ENCODE peak calls at places on chromosomes 2 and 18, in seven cellular contexts. One of them, this sample, is unnamed.

GRCh38 chr2:12424820-12425219 is 291.9 kb upstream of the TRIB2 start:
- ATAC-seq in GM12878: no peak
- ATAC-seq in foreskin keratinocyte: no peak
- ATAC-seq in upper lobe of right lung: no peak
- ATAC-seq in T-helper 17 cell: no peak
- ATAC-seq in central memory CD8-positive, alpha-beta T cell: no peak
- ATAC-seq in activated CD8-positive, alpha-beta T cell treated with anti-CD3 and anti-CD28 coated beads, Interleukin-2, amount 10 ng/mL, durations not matched to agents 7 days and 5 days: no peak
- ATAC-seq in this sample: no peak

GRCh38 chr2:203685081-203685621 is 21.3 kb upstream of the CD28 start:
- ATAC-seq in upper lobe of right lung: peak; percentile 8
- ATAC-seq in activated CD8-positive, alpha-beta T cell treated with anti-CD3 and anti-CD28 coated beads, Interleukin-2, amount 10 ng/mL, durations not matched to agents 7 days and 5 days: no peak
- ATAC-seq in T-helper 17 cell: no peak
- ATAC-seq in central memory CD8-positive, alpha-beta T cell: no peak
- ATAC-seq in GM12878: no peak
- ATAC-seq in foreskin keratinocyte: no peak
- ATAC-seq in this sample: no peak

GRCh38 chr18:70132999-70133398 is 72.5 kb downstream of the RTTN start:
- ATAC-seq in GM12878: no peak
- ATAC-seq in activated CD8-positive, alpha-beta T cell treated with anti-CD3 and anti-CD28 coated beads, Interleukin-2, amount 10 ng/mL, durations not matched to agents 7 days and 5 days: no peak
- ATAC-seq in T-helper 17 cell: no peak
- ATAC-seq in central memory CD8-positive, alpha-beta T cell: no peak
- ATAC-seq in foreskin keratinocyte: no peak
- ATAC-seq in upper lobe of right lung: peak; percentile 87
- ATAC-seq in this sample: no peak

GRCh38 chr18:26574958-26575864 is 26.9 kb upstream of the KCTD1 start:
- ATAC-seq in activated CD8-positive, alpha-beta T cell treated with anti-CD3 and anti-CD28 coated beads, Interleukin-2, amount 10 ng/mL, durations not matched to agents 7 days and 5 days: peak; percentile 27
- ATAC-seq in T-helper 17 cell: no peak
- ATAC-seq in central memory CD8-positive, alpha-beta T cell: no peak
- ATAC-seq in upper lobe of right lung: peak; percentile 55
- ATAC-seq in foreskin keratinocyte: peak; percentile 58
- ATAC-seq in GM12878: peak; percentile 48
- ATAC-seq in this sample: no peak

GRCh38 chr2:85997016-85997970 is 108.4 kb downstream of the POLR1A start:
- ATAC-seq in upper lobe of right lung: peak; percentile 3
- ATAC-seq in foreskin keratinocyte: no peak
- ATAC-seq in activated CD8-positive, alpha-beta T cell treated with anti-CD3 and anti-CD28 coated beads, Interleukin-2, amount 10 ng/mL, durations not matched to agents 7 days and 5 days: no peak
- ATAC-seq in central memory CD8-positive, alpha-beta T cell: no peak
- ATAC-seq in GM12878: peak; percentile 4
- ATAC-seq in T-helper 17 cell: no peak
- ATAC-seq in this sample: no peak

GRCh38 chr18:50748243-50749229 is 71.3 kb downstream of the MRO start:
- ATAC-seq in T-helper 17 cell: no peak
- ATAC-seq in central memory CD8-positive, alpha-beta T cell: no peak
- ATAC-seq in GM12878: no peak
- ATAC-seq in foreskin keratinocyte: no peak
- ATAC-seq in upper lobe of right lung: no peak
- ATAC-seq in activated CD8-positive, alpha-beta T cell treated with anti-CD3 and anti-CD28 coated beads, Interleukin-2, amount 10 ng/mL, durations not matched to agents 7 days and 5 days: no peak
- ATAC-seq in this sample: no peak

GRCh38 chr2:231781798-231782726 is 980 bp upstream of the PDE6D start:
- ATAC-seq in activated CD8-positive, alpha-beta T cell treated with anti-CD3 and anti-CD28 coated beads, Interleukin-2, amount 10 ng/mL, durations not matched to agents 7 days and 5 days: peak; percentile 10
- ATAC-seq in upper lobe of right lung: no peak
- ATAC-seq in GM12878: no peak
- ATAC-seq in T-helper 17 cell: peak; percentile 9
- ATAC-seq in central memory CD8-positive, alpha-beta T cell: no peak
- ATAC-seq in foreskin keratinocyte: peak; percentile 28
- ATAC-seq in this sample: no peak

GRCh38 chr2:165462433-165462832 is 7.1 kb upstream of the CSRNP3 start:
- ATAC-seq in upper lobe of right lung: no peak
- ATAC-seq in GM12878: no peak
- ATAC-seq in foreskin keratinocyte: peak; percentile 37
- ATAC-seq in activated CD8-positive, alpha-beta T cell treated with anti-CD3 and anti-CD28 coated beads, Interleukin-2, amount 10 ng/mL, durations not matched to agents 7 days and 5 days: no peak
- ATAC-seq in T-helper 17 cell: no peak
- ATAC-seq in central memory CD8-positive, alpha-beta T cell: no peak
- ATAC-seq in this sample: no peak

GRCh38 chr2:163417596-163418337 is 318.0 kb downstream of the FIGN start:
- ATAC-seq in upper lobe of right lung: no peak
- ATAC-seq in T-helper 17 cell: no peak
- ATAC-seq in activated CD8-positive, alpha-beta T cell treated with anti-CD3 and anti-CD28 coated beads, Interleukin-2, amount 10 ng/mL, durations not matched to agents 7 days and 5 days: no peak
- ATAC-seq in foreskin keratinocyte: no peak
- ATAC-seq in GM12878: peak; percentile 93
- ATAC-seq in central memory CD8-positive, alpha-beta T cell: no peak
- ATAC-seq in this sample: no peak

GRCh38 chr2:227772197-227772661 is 26.5 kb downstream of the SCYGR8 start:
- ATAC-seq in central memory CD8-positive, alpha-beta T cell: no peak
- ATAC-seq in T-helper 17 cell: no peak
- ATAC-seq in activated CD8-positive, alpha-beta T cell treated with anti-CD3 and anti-CD28 coated beads, Interleukin-2, amount 10 ng/mL, durations not matched to agents 7 days and 5 days: no peak
- ATAC-seq in upper lobe of right lung: no peak
- ATAC-seq in GM12878: no peak
- ATAC-seq in foreskin keratinocyte: no peak
- ATAC-seq in this sample: no peak

GRCh38 chr2:85549826-85550225 is 10.9 kb downstream of the MAT2A start:
- ATAC-seq in central memory CD8-positive, alpha-beta T cell: no peak
- ATAC-seq in T-helper 17 cell: no peak
- ATAC-seq in activated CD8-positive, alpha-beta T cell treated with anti-CD3 and anti-CD28 coated beads, Interleukin-2, amount 10 ng/mL, durations not matched to agents 7 days and 5 days: no peak
- ATAC-seq in upper lobe of right lung: no peak
- ATAC-seq in foreskin keratinocyte: no peak
- ATAC-seq in GM12878: no peak
- ATAC-seq in this sample: no peak

GRCh38 chr18:11728247-11728646 is 39.2 kb downstream of the GNAL start:
- ATAC-seq in upper lobe of right lung: no peak
- ATAC-seq in activated CD8-positive, alpha-beta T cell treated with anti-CD3 and anti-CD28 coated beads, Interleukin-2, amount 10 ng/mL, durations not matched to agents 7 days and 5 days: no peak
- ATAC-seq in foreskin keratinocyte: no peak
- ATAC-seq in central memory CD8-positive, alpha-beta T cell: no peak
- ATAC-seq in T-helper 17 cell: no peak
- ATAC-seq in GM12878: no peak
- ATAC-seq in this sample: no peak

GRCh38 chr18:45402485-45403056 is 212.7 kb upstream of the SLC14A2 start:
- ATAC-seq in GM12878: no peak
- ATAC-seq in central memory CD8-positive, alpha-beta T cell: no peak
- ATAC-seq in activated CD8-positive, alpha-beta T cell treated with anti-CD3 and anti-CD28 coated beads, Interleukin-2, amount 10 ng/mL, durations not matched to agents 7 days and 5 days: no peak
- ATAC-seq in upper lobe of right lung: no peak
- ATAC-seq in foreskin keratinocyte: peak; percentile 91
- ATAC-seq in T-helper 17 cell: no peak
- ATAC-seq in this sample: no peak

GRCh38 chr2:196383799-196384198 is 212.4 kb upstream of the STK17B start:
- ATAC-seq in activated CD8-positive, alpha-beta T cell treated with anti-CD3 and anti-CD28 coated beads, Interleukin-2, amount 10 ng/mL, durations not matched to agents 7 days and 5 days: no peak
- ATAC-seq in GM12878: peak; percentile 30
- ATAC-seq in central memory CD8-positive, alpha-beta T cell: no peak
- ATAC-seq in upper lobe of right lung: no peak
- ATAC-seq in T-helper 17 cell: no peak
- ATAC-seq in foreskin keratinocyte: peak; percentile 52
- ATAC-seq in this sample: no peak

GRCh38 chr18:3634250-3634939 is 184.4 kb downstream of the TGIF1 start:
- ATAC-seq in upper lobe of right lung: no peak
- ATAC-seq in central memory CD8-positive, alpha-beta T cell: no peak
- ATAC-seq in T-helper 17 cell: no peak
- ATAC-seq in foreskin keratinocyte: no peak
- ATAC-seq in GM12878: no peak
- ATAC-seq in activated CD8-positive, alpha-beta T cell treated with anti-CD3 and anti-CD28 coated beads, Interleukin-2, amount 10 ng/mL, durations not matched to agents 7 days and 5 days: no peak
- ATAC-seq in this sample: no peak

GRCh38 chr18:44759925-44760342 is 79.2 kb downstream of the SETBP1 start:
- ATAC-seq in activated CD8-positive, alpha-beta T cell treated with anti-CD3 and anti-CD28 coated beads, Interleukin-2, amount 10 ng/mL, durations not matched to agents 7 days and 5 days: peak; percentile 67
- ATAC-seq in GM12878: peak; percentile 72
- ATAC-seq in foreskin keratinocyte: no peak
- ATAC-seq in T-helper 17 cell: peak; percentile 40
- ATAC-seq in central memory CD8-positive, alpha-beta T cell: peak; percentile 51
- ATAC-seq in upper lobe of right lung: no peak
- ATAC-seq in this sample: peak; percentile 78

GRCh38 chr18:55635439-55635838 is 47.4 kb upstream of the TCF4 start:
- ATAC-seq in T-helper 17 cell: no peak
- ATAC-seq in upper lobe of right lung: no peak
- ATAC-seq in foreskin keratinocyte: no peak
- ATAC-seq in GM12878: no peak
- ATAC-seq in activated CD8-positive, alpha-beta T cell treated with anti-CD3 and anti-CD28 coated beads, Interleukin-2, amount 10 ng/mL, durations not matched to agents 7 days and 5 days: no peak
- ATAC-seq in central memory CD8-positive, alpha-beta T cell: no peak
- ATAC-seq in this sample: no peak

GRCh38 chr2:28276076-28276618 is 116.5 kb upstream of the FOSL2 start:
- ATAC-seq in central memory CD8-positive, alpha-beta T cell: peak; percentile 26
- ATAC-seq in activated CD8-positive, alpha-beta T cell treated with anti-CD3 and anti-CD28 coated beads, Interleukin-2, amount 10 ng/mL, durations not matched to agents 7 days and 5 days: peak; percentile 62
- ATAC-seq in T-helper 17 cell: no peak
- ATAC-seq in upper lobe of right lung: peak; percentile 37
- ATAC-seq in foreskin keratinocyte: peak; percentile 87
- ATAC-seq in GM12878: peak; percentile 83
- ATAC-seq in this sample: peak; percentile 48

GRCh38 chr2:46335966-46336436 is 38.8 kb downstream of the EPAS1 start:
- ATAC-seq in central memory CD8-positive, alpha-beta T cell: no peak
- ATAC-seq in upper lobe of right lung: peak; percentile 48
- ATAC-seq in foreskin keratinocyte: no peak
- ATAC-seq in GM12878: peak; percentile 46
- ATAC-seq in activated CD8-positive, alpha-beta T cell treated with anti-CD3 and anti-CD28 coated beads, Interleukin-2, amount 10 ng/mL, durations not matched to agents 7 days and 5 days: no peak
- ATAC-seq in T-helper 17 cell: no peak
- ATAC-seq in this sample: no peak

GRCh38 chr2:188852752-188853151 is 121.4 kb upstream of the COL3A1 start:
- ATAC-seq in GM12878: no peak
- ATAC-seq in upper lobe of right lung: no peak
- ATAC-seq in T-helper 17 cell: no peak
- ATAC-seq in foreskin keratinocyte: no peak
- ATAC-seq in activated CD8-positive, alpha-beta T cell treated with anti-CD3 and anti-CD28 coated beads, Interleukin-2, amount 10 ng/mL, durations not matched to agents 7 days and 5 days: no peak
- ATAC-seq in central memory CD8-positive, alpha-beta T cell: no peak
- ATAC-seq in this sample: no peak

GRCh38 chr18:967037-967576 is 62.4 kb downstream of the ADCYAP1 start:
- ATAC-seq in upper lobe of right lung: no peak
- ATAC-seq in T-helper 17 cell: no peak
- ATAC-seq in GM12878: no peak
- ATAC-seq in activated CD8-positive, alpha-beta T cell treated with anti-CD3 and anti-CD28 coated beads, Interleukin-2, amount 10 ng/mL, durations not matched to agents 7 days and 5 days: no peak
- ATAC-seq in foreskin keratinocyte: no peak
- ATAC-seq in central memory CD8-positive, alpha-beta T cell: no peak
- ATAC-seq in this sample: no peak

GRCh38 chr2:237278593-237278992 is 135.4 kb downstream of the COL6A3 start:
- ATAC-seq in T-helper 17 cell: no peak
- ATAC-seq in GM12878: no peak
- ATAC-seq in central memory CD8-positive, alpha-beta T cell: no peak
- ATAC-seq in activated CD8-positive, alpha-beta T cell treated with anti-CD3 and anti-CD28 coated beads, Interleukin-2, amount 10 ng/mL, durations not matched to agents 7 days and 5 days: no peak
- ATAC-seq in foreskin keratinocyte: no peak
- ATAC-seq in upper lobe of right lung: no peak
- ATAC-seq in this sample: no peak

GRCh38 chr2:30803281-30803680 is 4.0 kb downstream of the CAPN13 start:
- ATAC-seq in foreskin keratinocyte: no peak
- ATAC-seq in upper lobe of right lung: no peak
- ATAC-seq in activated CD8-positive, alpha-beta T cell treated with anti-CD3 and anti-CD28 coated beads, Interleukin-2, amount 10 ng/mL, durations not matched to agents 7 days and 5 days: no peak
- ATAC-seq in GM12878: no peak
- ATAC-seq in T-helper 17 cell: no peak
- ATAC-seq in central memory CD8-positive, alpha-beta T cell: no peak
- ATAC-seq in this sample: no peak

GRCh38 chr2:233049194-233049761 is 10.9 kb upstream of the INPP5D start:
- ATAC-seq in central memory CD8-positive, alpha-beta T cell: no peak
- ATAC-seq in T-helper 17 cell: peak; percentile 65
- ATAC-seq in GM12878: peak; percentile 51
- ATAC-seq in upper lobe of right lung: no peak
- ATAC-seq in activated CD8-positive, alpha-beta T cell treated with anti-CD3 and anti-CD28 coated beads, Interleukin-2, amount 10 ng/mL, durations not matched to agents 7 days and 5 days: no peak
- ATAC-seq in foreskin keratinocyte: no peak
- ATAC-seq in this sample: no peak

GRCh38 chr18:6405237-6406074 is 9.3 kb downstream of the L3MBTL4 start:
- ATAC-seq in T-helper 17 cell: no peak
- ATAC-seq in foreskin keratinocyte: peak; percentile 50
- ATAC-seq in central memory CD8-positive, alpha-beta T cell: no peak
- ATAC-seq in activated CD8-positive, alpha-beta T cell treated with anti-CD3 and anti-CD28 coated beads, Interleukin-2, amount 10 ng/mL, durations not matched to agents 7 days and 5 days: no peak
- ATAC-seq in GM12878: no peak
- ATAC-seq in upper lobe of right lung: no peak
- ATAC-seq in this sample: no peak

GRCh38 chr18:79863946-79864725 is 66.4 kb downstream of the KCNG2 start:
- ATAC-seq in upper lobe of right lung: no peak
- ATAC-seq in activated CD8-positive, alpha-beta T cell treated with anti-CD3 and anti-CD28 coated beads, Interleukin-2, amount 10 ng/mL, durations not matched to agents 7 days and 5 days: no peak
- ATAC-seq in foreskin keratinocyte: no peak
- ATAC-seq in central memory CD8-positive, alpha-beta T cell: no peak
- ATAC-seq in GM12878: no peak
- ATAC-seq in T-helper 17 cell: no peak
- ATAC-seq in this sample: peak; percentile 67

GRCh38 chr2:134216152-134216829 is 37.6 kb upstream of the MGAT5 start:
- ATAC-seq in upper lobe of right lung: peak; percentile 45
- ATAC-seq in activated CD8-positive, alpha-beta T cell treated with anti-CD3 and anti-CD28 coated beads, Interleukin-2, amount 10 ng/mL, durations not matched to agents 7 days and 5 days: no peak
- ATAC-seq in foreskin keratinocyte: peak; percentile 92
- ATAC-seq in central memory CD8-positive, alpha-beta T cell: no peak
- ATAC-seq in T-helper 17 cell: no peak
- ATAC-seq in GM12878: no peak
- ATAC-seq in this sample: no peak

GRCh38 chr2:151996243-151997003 is 102.4 kb downstream of the CACNB4 start:
- ATAC-seq in central memory CD8-positive, alpha-beta T cell: no peak
- ATAC-seq in GM12878: no peak
- ATAC-seq in upper lobe of right lung: no peak
- ATAC-seq in T-helper 17 cell: no peak
- ATAC-seq in activated CD8-positive, alpha-beta T cell treated with anti-CD3 and anti-CD28 coated beads, Interleukin-2, amount 10 ng/mL, durations not matched to agents 7 days and 5 days: no peak
- ATAC-seq in foreskin keratinocyte: no peak
- ATAC-seq in this sample: no peak